ENCODE peak calls at places on chromosomes 13 and 19, in seven cellular contexts. X, G, L, T, A, R and Y are unnamed samples.

GRCh38 chr19:4678881-4679379 is 8.8 kb upstream of the MYDGF start:
- DNase-seq in L (no peak), R (peak; percentile 96), G (no peak), T (no peak), X (peak; percentile 80), A (peak; percentile 55), Y (no peak)

GRCh38 chr19:467554-467953 is 6.7 kb upstream of the SHC2 start:
- DNase-seq in G (no peak), T (no peak), R (no peak), X (no peak), A (no peak), L (no peak), Y (no peak)

GRCh38 chr13:33869005-33869404 is 51.1 kb downstream of the RFC3 start:
- DNase-seq in T (no peak), X (no peak), A (no peak), R (no peak), L (no peak), G (no peak), Y (no peak)

GRCh38 chr19:52343548-52343947 is 7.5 kb downstream of the ZNF610 start:
- DNase-seq in T (no peak), A (peak; percentile 31), L (peak; percentile 12), G (peak; percentile 24), R (peak; percentile 83), X (no peak), Y (peak; percentile 65)

GRCh38 chr19:55083004-55083850 is 7.6 kb downstream of the EPS8L1 start:
- DNase-seq in R (peak; percentile 53), X (no peak), L (no peak), G (no peak), A (no peak), T (no peak), Y (no peak)

GRCh38 chr13:106534844-106535551 is 464 bp downstream of the EFNB2 start:
- DNase-seq in T (peak; percentile 42), R (peak; percentile 38), G (peak; percentile 13), X (no peak), A (peak; percentile 27), L (no peak), Y (peak; percentile 68)

GRCh38 chr19:13082192-13083007 is 20.3 kb downstream of the LYL1 start:
- DNase-seq in A (peak; percentile 55), R (peak; percentile 60), T (no peak), L (no peak), X (no peak), G (no peak), Y (no peak)

GRCh38 chr13:32330438-32330837 is 15.1 kb downstream of the BRCA2 start:
- DNase-seq in A (peak; percentile 96), R (no peak), L (no peak), T (no peak), G (no peak), X (no peak), Y (no peak)

GRCh38 chr13:107119989-107120881 is 552.3 kb upstream of the ARGLU1 start:
- DNase-seq in T (no peak), R (no peak), X (no peak), A (no peak), G (no peak), L (no peak), Y (no peak)

GRCh38 chr19:27774337-27774736 is 1438.6 kb downstream of the UQCRFS1 start:
- DNase-seq in R (peak; percentile 29), L (no peak), T (no peak), X (no peak), G (no peak), A (no peak), Y (no peak)

GRCh38 chr13:44320611-44321010 is 53.0 kb upstream of the SERP2 start:
- DNase-seq in X (no peak), A (no peak), L (no peak), T (no peak), G (no peak), R (no peak), Y (no peak)

GRCh38 chr19:15170345-15170744 is 30.4 kb downstream of the NOTCH3 start:
- DNase-seq in L (no peak), R (peak; percentile 82), G (no peak), X (no peak), T (no peak), A (no peak), Y (no peak)

GRCh38 chr13:79267560-79267959 is 138.5 kb downstream of the RBM26 start:
- DNase-seq in A (no peak), G (no peak), X (no peak), R (no peak), L (no peak), T (no peak), Y (no peak)

GRCh38 chr13:75495938-75496337 is 14.0 kb upstream of the TBC1D4 start:
- DNase-seq in A (peak; percentile 50), L (no peak), T (peak; percentile 1), R (no peak), G (no peak), X (no peak), Y (no peak)

GRCh38 chr13:71759506-71760225 is 107.3 kb downstream of the DACH1 start:
- DNase-seq in L (no peak), T (no peak), X (no peak), G (no peak), R (peak; percentile 14), A (no peak), Y (no peak)

GRCh38 chr13:109180905-109181425 is 551.6 kb downstream of the MYO16 start:
- DNase-seq in X (no peak), L (no peak), T (peak; percentile 100), G (no peak), A (peak; percentile 70), R (no peak), Y (no peak)

GRCh38 chr19:3154957-3155736 is 19.3 kb downstream of the GNA15 start:
- DNase-seq in A (peak; percentile 100), X (no peak), G (peak; percentile 67), R (no peak), T (peak; percentile 99), L (peak; percentile 76), Y (peak; percentile 77)

GRCh38 chr13:36530050-36530789 is 97.9 kb downstream of the CCNA1 start:
- DNase-seq in T (no peak), G (no peak), L (no peak), X (peak; percentile 59), R (no peak), A (peak; percentile 27), Y (no peak)

GRCh38 chr13:63948045-63948444 is 2532.4 kb upstream of the PCDH20 start:
- DNase-seq in L (no peak), T (no peak), A (no peak), G (no peak), X (no peak), R (no peak), Y (no peak)

GRCh38 chr19:11160119-11160768 is 4.7 kb upstream of the SPC24 start:
- DNase-seq in L (no peak), T (no peak), X (no peak), G (no peak), A (peak; percentile 66), R (no peak), Y (no peak)

GRCh38 chr13:111382877-111383276 is 62.4 kb downstream of the TEX29 start:
- DNase-seq in T (no peak), G (no peak), R (no peak), X (peak; percentile 31), A (no peak), L (no peak), Y (no peak)

GRCh38 chr13:56773148-56773547 is 367.6 kb upstream of the PRR20A start:
- DNase-seq in A (no peak), R (no peak), X (no peak), L (no peak), T (no peak), G (no peak), Y (no peak)